ENCODE peak calls at places on chromosome 17, in four cellular contexts. Q is breast epithelium, G is neural progenitor cell, K is DND-41. Z is an unnamed sample. For H3K27me3, the result is how much of the 10 kb centered on the place peaks cover.

GRCh38 chr17:28982191-28982793 is 23.5 kb downstream of the SEZ6 start:
- DNase-seq in Q (no peak), G (no peak), K (peak), Z (peak)

GRCh38 chr17:28416703-28417311 is 10.8 kb upstream of the SLC46A1 start:
- DNase-seq in Q (no peak), G (peak), K (peak), Z (no peak)

GRCh38 chr17:13027246-13027645 is 9.4 kb upstream of the ELAC2 start:
- DNase-seq in Q (no peak), G (no peak), K (no peak), Z (no peak)

GRCh38 chr17:36932383-36933173 is 4.7 kb upstream of the LHX1 start:
- DNase-seq in Q (no peak), G (no peak), K (no peak), Z (no peak)

GRCh38 chr17:6244253-6244652 is 174.1 kb downstream of the WSCD1 start:
- DNase-seq in Q (no peak), G (no peak), K (no peak), Z (no peak)

GRCh38 chr17:44906010-44906646 is 6.9 kb upstream of the EFTUD2 start:
- DNase-seq in Q (no peak), G (no peak), K (no peak), Z (no peak)

GRCh38 chr17:1730345-1731193 is 6.1 kb downstream of the WDR81 start:
- DNase-seq in Q (peak), G (no peak), K (no peak), Z (no peak)

GRCh38 chr17:43393944-43394482 is 4.8 kb upstream of the ARL4D start:
- DNase-seq in Q (peak), G (peak), K (peak), Z (no peak)

GRCh38 chr17:19370493-19370960 is 7.8 kb upstream of the MAPK7 start:
- DNase-seq in Q (peak), G (no peak), K (no peak), Z (peak)

GRCh38 chr17:65987988-65988387 is 203.9 kb downstream of the CEP112 start:
- DNase-seq in Q (no peak), G (peak), K (no peak), Z (no peak)

GRCh38 chr17:77458202-77459017 is 317.6 kb downstream of the SEC14L1 start:
- DNase-seq in Q (no peak), G (no peak), K (no peak), Z (no peak)

GRCh38 chr17:13741744-13742143 is 140.0 kb upstream of the HS3ST3A1 start:
- DNase-seq in Q (no peak), G (no peak), K (no peak), Z (no peak)

GRCh38 chr17:1078831-1079561 is 82.1 kb downstream of the TIMM22 start:
- DNase-seq in Q (no peak), G (peak), K (no peak), Z (no peak)

GRCh38 chr17:57016066-57016763 is 38.3 kb downstream of the SCPEP1 start:
- DNase-seq in Q (no peak), G (no peak), K (no peak), Z (no peak)

GRCh38 chr17:49965522-49965905 is 3.5 kb upstream of the DLX4 start:
- DNase-seq in Q (no peak), G (peak), K (no peak), Z (no peak)

GRCh38 chr17:63571632-63572310 is 21.5 kb downstream of the DCAF7 start:
- DNase-seq in Q (no peak), G (no peak), K (no peak), Z (no peak)

GRCh38 chr17:46023783-46024388 is 24.8 kb downstream of the STH start:
- DNase-seq in Q (peak), G (no peak), K (no peak), Z (no peak)

GRCh38 chr17:82300707-82301270 is 16.6 kb downstream of the CD7 start:
- DNase-seq in Q (no peak), G (peak), K (peak), Z (peak)

GRCh38 chr17:16467886-16468285 is 24.1 kb downstream of the LRRC75A start:
- DNase-seq in Q (no peak), G (no peak), K (no peak), Z (no peak)

GRCh38 chr17:28684963-28685362 is 23.0 kb downstream of the SUPT6H start:
- DNase-seq in Q (no peak), G (no peak), K (no peak), Z (no peak)

GRCh38 chr17:29379084-29379811 is 10.9 kb upstream of the TAOK1 start:
- DNase-seq in Q (no peak), G (peak), K (no peak), Z (no peak)

GRCh38 chr17:48757524-48757961 is 29.0 kb upstream of the HOXB13 start:
- DNase-seq in Q (no peak), G (no peak), K (no peak), Z (no peak)

GRCh38 chr17:52419256-52419655 is 260.7 kb upstream of the CA10 start:
- DNase-seq in Q (peak), G (no peak), K (no peak), Z (no peak)

GRCh38 chr17:55210292-55210691 is 54.5 kb upstream of the HLF start:
- DNase-seq in Q (no peak), G (no peak), K (no peak), Z (no peak)

GRCh38 chr17:10618202-10618635 is 38.9 kb downstream of the MYH3 start:
- DNase-seq in Q (no peak), G (peak), K (peak), Z (peak)

GRCh38 chr17:50430731-50431130 is 4.7 kb downstream of the ACSF2 start:
- DNase-seq in Q (no peak), G (no peak), K (no peak), Z (no peak)

GRCh38 chr17:37726248-37726647 is 18.6 kb downstream of the HNF1B start:
- DNase-seq in Q (no peak), G (no peak), K (no peak), Z (no peak)

GRCh38 chr17:65514082-65514481 is 47.4 kb downstream of the AXIN2 start:
- DNase-seq in Q (no peak), G (no peak), K (no peak), Z (no peak)

GRCh38 chr17:48759288-48759687 is 30.7 kb upstream of the HOXB13 start:
- DNase-seq in Q (no peak), G (no peak), K (no peak), Z (no peak)

GRCh38 chr17:1643293-1643998 is 2.1 kb downstream of the SCARF1 start:
- DNase-seq in Q (peak), G (peak), K (peak), Z (peak)

GRCh38 chr17:48470388-48471034 is 40.5 kb upstream of the SKAP1 start:
- DNase-seq in Q (no peak), G (no peak), K (no peak), Z (no peak)

GRCh38 chr17:933168-934083 is 46.1 kb downstream of the NXN start:
- DNase-seq in Q (no peak), G (peak), K (no peak), Z (no peak)

GRCh38 chr17:35799942-35800341 is 4.5 kb upstream of the MMP28 start:
- DNase-seq in Q (peak), G (no peak), K (no peak), Z (no peak)

GRCh38 chr17:41912925-41913324 is 5.8 kb downstream of the ACLY start:
- DNase-seq in Q (no peak), G (no peak), K (no peak), Z (no peak)
- H3K4me3 ChIP-seq in Q (no peak), G (no peak), K (no peak), Z (no peak)

GRCh38 chr17:75530837-75531723 is 5.6 kb downstream of the LLGL2 start:
- DNase-seq in Q (no peak), G (no peak), K (no peak), Z (no peak)
- TF ChIP-seq CTCF in Q (no peak), G (no peak), K (no peak), Z (no peak)

GRCh38 chr17:15258113-15258512 is 7.0 kb downstream of the PMP22 start:
- DNase-seq in Q (no peak), G (no peak), K (no peak), Z (no peak)
- H3K27me3 ChIP-seq in Q (under half), G (half or more), K (under half), Z (under half)

DNA sequence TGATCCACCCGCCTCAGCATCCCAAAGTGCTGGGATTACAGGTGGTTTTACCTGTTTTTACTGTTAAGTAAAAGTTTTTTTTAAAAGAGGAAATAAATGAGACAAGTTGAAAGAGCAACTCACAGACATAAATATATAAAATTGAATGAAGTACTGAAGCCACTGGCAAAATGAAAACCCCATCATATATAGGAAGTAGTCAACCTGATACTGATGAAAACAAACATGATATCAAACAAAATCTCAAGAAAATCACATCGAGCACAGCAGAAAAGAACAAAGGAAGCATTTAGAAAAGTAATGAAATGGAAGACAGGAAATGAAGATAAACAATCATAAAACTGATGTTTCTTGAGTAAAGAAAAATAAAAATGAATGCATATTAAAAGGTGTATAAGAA is 31.7 kb downstream of the UBE2G1 start:
- DNase-seq in Q (no peak), G (no peak), K (no peak), Z (no peak)
- H3K4me3 ChIP-seq in Q (no peak), G (no peak), K (no peak), Z (no peak)

GRCh38 chr17:79304907-79305306 is 230.3 kb downstream of the ENGASE start:
- DNase-seq in Q (no peak), G (no peak), K (no peak), Z (peak)

GRCh38 chr17:79305831-79306687 is 231.4 kb downstream of the ENGASE start:
- DNase-seq in Q (no peak), G (peak), K (no peak), Z (no peak)

GRCh38 chr17:79303641-79304205 is 229.1 kb downstream of the ENGASE start:
- DNase-seq in Q (no peak), G (no peak), K (no peak), Z (no peak)

GRCh38 chr17:79305376-79305775 is 230.8 kb downstream of the ENGASE start:
- DNase-seq in Q (no peak), G (no peak), K (no peak), Z (no peak)

DNA sequence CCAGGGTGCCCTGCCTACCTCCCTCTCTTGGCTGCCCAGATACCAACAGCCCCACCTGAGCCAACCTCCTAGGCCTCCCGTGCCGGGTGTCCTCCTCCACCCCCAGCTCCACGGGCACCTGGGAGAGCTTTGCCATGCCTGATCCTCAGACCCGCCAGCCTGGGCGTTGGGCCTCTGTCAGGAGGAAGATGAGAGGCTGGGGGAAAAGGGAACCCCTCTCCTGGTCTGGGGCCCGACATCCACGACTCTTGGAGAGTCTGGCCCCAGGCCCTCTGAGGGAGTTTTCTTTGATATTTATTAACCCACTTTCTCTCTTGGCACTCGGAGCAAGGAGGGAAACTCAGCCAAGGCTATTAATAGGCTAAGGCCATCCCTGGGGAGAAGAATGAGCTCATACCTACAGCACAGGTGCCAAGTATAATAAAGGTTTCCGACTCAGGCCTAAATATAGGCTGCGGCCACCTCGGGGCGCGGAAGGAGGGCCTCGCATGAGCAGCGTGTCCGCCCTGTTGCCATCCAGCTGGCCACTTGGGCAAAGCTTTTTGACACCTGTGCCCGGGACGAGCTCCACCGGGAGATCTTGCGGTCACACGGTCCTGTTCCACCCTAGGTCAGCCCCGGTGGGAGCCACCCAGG is 232.2 kb downstream of the ENGASE start:
- DNase-seq in Q (no peak), G (no peak), K (no peak), Z (no peak)
- TF ChIP-seq CTCF in Q (no peak), G (no peak), K (no peak), Z (no peak)

GRCh38 chr17:69326302-69327059 is 452 bp downstream of the ABCA5 start:
- DNase-seq in Q (no peak), G (no peak), K (no peak), Z (no peak)
- H3K27me3 ChIP-seq in Q (under half), G (under half), K (under half), Z (under half)

GRCh38 chr17:61907361-61907760 is 20.4 kb downstream of the INTS2 start:
- DNase-seq in Q (no peak), G (no peak), K (no peak), Z (no peak)
- H3K4me3 ChIP-seq in Q (no peak), G (no peak), K (no peak), Z (no peak)

GRCh38 chr17:31089461-31089860 is 5.3 kb upstream of the NF1 start:
- DNase-seq in Q (no peak), G (no peak), K (no peak), Z (no peak)

GRCh38 chr17:31095239-31096105 is 695 bp downstream of the NF1 start:
- DNase-seq in Q (peak), G (peak), K (peak), Z (peak)

GRCh38 chr17:31094600-31095238 is at the start of gene NF1:
- DNase-seq in Q (peak), G (peak), K (peak), Z (peak)

GRCh38 chr17:31093866-31094599 is 744 bp upstream of the NF1 start:
- DNase-seq in Q (no peak), G (no peak), K (no peak), Z (peak)

DNA sequence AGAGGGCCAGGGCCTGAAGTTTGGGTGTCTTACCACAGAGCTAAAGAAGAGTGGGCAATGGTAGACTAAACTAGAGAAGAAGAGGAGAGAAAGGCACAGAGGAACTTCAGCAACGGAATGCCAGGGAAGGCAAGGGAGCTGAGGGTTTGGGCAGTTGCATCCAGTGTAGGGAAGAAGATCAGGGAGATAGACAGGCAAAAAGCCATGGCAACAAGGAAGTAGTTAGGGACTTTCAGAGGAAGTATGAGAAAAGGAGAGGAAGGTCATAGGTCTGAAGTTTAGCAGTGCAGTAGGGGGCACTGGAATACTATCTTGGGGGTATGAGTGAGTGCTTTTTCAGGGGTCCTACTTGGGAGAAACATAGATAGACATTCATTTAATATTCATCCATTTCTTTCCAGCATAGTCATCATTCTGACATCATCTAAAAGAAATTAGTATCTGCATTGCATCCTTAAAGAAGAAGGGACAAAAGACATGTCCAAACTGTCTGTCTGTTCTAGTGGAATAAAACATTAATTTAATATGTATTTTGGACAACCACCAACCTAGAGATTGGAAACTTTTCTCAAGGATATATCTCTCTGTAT is 2.2 kb upstream of the NF1 start:
- DNase-seq in Q (no peak), G (no peak), K (no peak), Z (no peak)
- TF ChIP-seq CTCF in Q (no peak), G (no peak), K (peak), Z (no peak)

Z was measured in GM06990.